ENCODE peak calls at places on chromosome 21, in six cellular contexts. X is H1, D is K562, U is SK-N-SH, E is HL-60, G is HepG2. W is an unnamed sample.

GRCh38 chr21:41247561-41247968 is 69.0 kb upstream of the FAM3B start:
- DNase-seq in U (no peak), G (peak; percentile 28), E (no peak), D (peak; percentile 26), X (peak; percentile 29), W (no peak)

GRCh38 chr21:34360488-34361241 is 3.1 kb upstream of the KCNE2 start:
- DNase-seq in G (no peak), X (peak; percentile 24), D (no peak), E (no peak), U (no peak), W (no peak)

GRCh38 chr21:37257967-37258877 is 8.9 kb downstream of the VPS26C start:
- DNase-seq in U (peak; percentile 74), G (peak; percentile 84), E (peak; percentile 94), D (no peak), X (peak; percentile 80), W (peak; percentile 87)

GRCh38 chr21:18443686-18444085 is 40.1 kb upstream of the TMPRSS15 start:
- DNase-seq in G (no peak), U (no peak), D (no peak), X (no peak), E (peak; percentile 13), W (no peak)

GRCh38 chr21:39612233-39613028 is at the start of gene B3GALT5:
- DNase-seq in D (no peak), X (peak; percentile 80), U (peak; percentile 88), E (no peak), G (no peak), W (no peak)

GRCh38 chr21:14916676-14917141 is 148.1 kb downstream of the NRIP1 start:
- DNase-seq in D (no peak), E (no peak), X (no peak), G (no peak), U (no peak), W (no peak)

GRCh38 chr21:31470896-31471694 is 127.0 kb upstream of the TIAM1 start:
- DNase-seq in D (no peak), U (no peak), E (no peak), X (no peak), G (no peak), W (no peak)

GRCh38 chr21:33968082-33968997 is 52.7 kb upstream of the ATP5PO start:
- DNase-seq in X (peak; percentile 59), U (no peak), E (no peak), D (peak; percentile 68), G (peak; percentile 41), W (no peak)

GRCh38 chr21:34974162-34974981 is 74.7 kb downstream of the RUNX1 start:
- DNase-seq in E (no peak), G (peak; percentile 46), U (no peak), X (no peak), D (no peak), W (peak; percentile 73)

GRCh38 chr21:24310780-24311179 is 1296.5 kb downstream of the MRPL39 start:
- DNase-seq in E (no peak), D (no peak), X (no peak), U (no peak), G (no peak), W (no peak)

GRCh38 chr21:32279377-32279680 is 480 bp upstream of the MIS18A start:
- DNase-seq in D (no peak), E (no peak), G (no peak), U (no peak), X (no peak), W (no peak)

GRCh38 chr21:15034126-15034848 is 30.5 kb downstream of the NRIP1 start:
- DNase-seq in E (no peak), G (no peak), X (no peak), U (no peak), D (no peak), W (no peak)

GRCh38 chr21:21029159-21029558 is 30.9 kb downstream of the NCAM2 start:
- DNase-seq in G (no peak), E (peak; percentile 90), U (no peak), X (no peak), D (no peak), W (no peak)

GRCh38 chr21:16071082-16071481 is 341.3 kb downstream of the USP25 start:
- DNase-seq in U (peak; percentile 36), E (no peak), X (no peak), D (no peak), G (no peak), W (no peak)

GRCh38 chr21:29372063-29372802 is 73.5 kb downstream of the BACH1 start:
- DNase-seq in X (peak; percentile 48), G (peak; percentile 78), D (peak; percentile 77), U (peak; percentile 50), E (peak; percentile 71), W (peak; percentile 59)
- TF ChIP-seq GABPA in X (no peak), G (no peak), D (no peak), U (no peak), E (no peak), W (no peak)

DNA sequence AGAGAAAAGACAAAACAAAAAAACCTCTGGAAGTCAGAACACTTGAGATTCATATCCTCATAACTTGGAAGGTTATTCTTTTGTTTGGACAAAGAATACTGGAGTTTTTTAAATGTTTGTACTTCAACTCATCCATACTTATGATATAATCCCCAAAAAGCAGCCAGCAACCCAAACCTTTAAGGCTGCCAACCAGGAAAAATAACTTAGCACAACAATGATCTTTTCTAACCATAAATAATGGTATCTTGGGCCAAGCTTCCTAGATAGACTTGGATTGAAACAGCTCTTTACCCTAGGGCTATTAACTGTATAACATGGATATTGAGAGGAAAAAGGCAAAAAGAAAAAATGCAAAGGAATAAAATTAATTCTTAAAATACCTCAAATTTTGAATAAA is 335.1 kb downstream of the LTN1 start:
- DNase-seq in U (no peak), E (no peak), D (no peak), G (no peak), X (no peak), W (no peak)
- TF ChIP-seq GABPA in U (no peak), E (no peak), D (no peak), G (no peak), X (no peak), W (no peak)

DNA sequence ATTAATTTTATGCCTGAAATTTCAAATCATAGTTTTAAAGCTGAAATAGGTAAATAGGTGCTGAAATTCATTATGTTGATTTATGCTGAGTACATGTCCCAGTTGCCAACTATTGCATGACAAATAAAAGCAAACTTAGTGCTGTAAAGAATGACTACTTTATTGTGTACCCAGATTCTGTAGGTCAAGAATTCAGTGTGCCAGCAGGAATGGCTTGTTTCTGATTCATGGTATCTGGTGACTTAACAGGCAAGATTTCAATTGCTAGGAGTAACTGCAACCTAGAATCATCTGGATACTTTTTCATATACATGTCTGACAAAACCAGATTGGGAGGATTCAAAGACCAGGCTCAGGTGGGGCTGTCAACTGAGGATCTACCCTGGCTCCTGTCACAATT is 678.4 kb upstream of the ADAMTS5 start:
- DNase-seq in E (no peak), U (no peak), X (no peak), D (no peak), G (no peak), W (no peak)
- TF ChIP-seq GABPA in E (no peak), U (no peak), X (no peak), D (no peak), G (no peak), W (no peak)

DNA sequence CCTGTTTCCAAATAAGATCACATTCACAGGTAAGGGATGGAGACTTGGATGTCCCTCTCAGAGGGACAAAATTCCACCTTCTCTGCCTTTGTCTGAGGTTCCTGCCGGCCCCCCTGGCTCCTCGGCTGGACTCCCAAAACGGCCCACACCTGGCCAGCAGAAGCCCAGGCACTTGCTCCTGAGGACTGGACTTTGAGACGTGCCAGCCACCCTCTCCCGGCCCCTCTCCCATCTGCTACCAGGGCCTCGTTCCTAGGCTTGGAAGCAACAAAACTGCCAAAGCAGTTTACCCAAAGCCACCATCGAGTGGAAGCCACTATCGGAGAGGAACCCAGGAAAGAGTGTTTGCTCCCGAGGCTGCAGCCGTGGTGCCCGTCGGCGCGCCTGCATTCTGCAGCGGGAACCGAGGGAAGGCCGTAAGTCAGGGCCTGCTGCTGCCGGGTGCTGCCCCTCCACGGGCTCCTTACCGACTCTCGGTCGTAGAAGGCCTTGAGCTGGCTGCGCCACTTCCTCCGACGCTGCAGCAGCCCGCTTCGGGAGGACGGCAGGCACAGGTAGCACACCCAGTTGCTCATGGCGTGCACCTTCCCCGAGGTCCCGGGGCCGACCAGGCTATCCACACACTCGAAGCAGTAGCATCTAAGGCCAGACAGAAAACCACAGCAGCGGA is 3.5 kb downstream of the DNMT3L start:
- DNase-seq in X (no peak), G (no peak), D (no peak), U (no peak), E (no peak), W (no peak)
- TF ChIP-seq GABPA in X (no peak), G (no peak), D (no peak), U (no peak), E (no peak), W (no peak)

GRCh38 chr21:45976666-45977335 is 4.8 kb upstream of the COL6A1 start:
- DNase-seq in G (no peak), X (peak; percentile 51), E (no peak), U (no peak), D (no peak), W (no peak)
- TF ChIP-seq GABPA in G (no peak), X (no peak), E (no peak), U (no peak), D (no peak), W (no peak)

W was measured in GM12878.